ENCODE peak calls at places on chromosomes 2 and 18, in four cellular contexts. W, P, B and Q are unnamed samples.

GRCh38 chr2:101469863-101470262 is 5.0 kb downstream of the RFX8 start:
- DNase-seq in W (no peak), P (no peak), B (no peak), Q (no peak)

GRCh38 chr2:227888289-227888688 is 16.9 kb downstream of the DAW1 start:
- DNase-seq in W (peak; percentile 55), P (no peak), B (no peak), Q (no peak)

GRCh38 chr2:112836695-112837117 is at the start of gene IL1B:
- DNase-seq in W (no peak), P (peak; percentile 81), B (no peak), Q (no peak)

GRCh38 chr18:13540783-13541182 is 185.6 kb downstream of the FAM210A start:
- DNase-seq in W (no peak), P (no peak), B (no peak), Q (no peak)

GRCh38 chr2:214051585-214051984 is 359.3 kb upstream of the VWC2L start:
- DNase-seq in W (no peak), P (no peak), B (no peak), Q (no peak)

GRCh38 chr2:142935563-142936089 is 58.2 kb downstream of the KYNU start:
- DNase-seq in W (no peak), P (no peak), B (no peak), Q (no peak)

GRCh38 chr2:178193496-178193822 is 853 bp upstream of the OSBPL6 start:
- DNase-seq in W (no peak), P (peak; percentile 4), B (no peak), Q (no peak)

GRCh38 chr2:27123302-27124150 is at the start of gene ABHD1:
- DNase-seq in W (no peak), P (no peak), B (peak; percentile 85), Q (no peak)

GRCh38 chr18:6741290-6741689 is 11.8 kb downstream of the ARHGAP28 start:
- DNase-seq in W (peak; percentile 86), P (peak; percentile 100), B (no peak), Q (no peak)

GRCh38 chr18:7303751-7304370 is 73.0 kb downstream of the LRRC30 start:
- DNase-seq in W (no peak), P (no peak), B (no peak), Q (no peak)

GRCh38 chr2:134327367-134327766 is 73.5 kb downstream of the MGAT5 start:
- DNase-seq in W (no peak), P (peak; percentile 68), B (no peak), Q (no peak)

GRCh38 chr2:144944506-144945230 is 424.7 kb upstream of the ZEB2 start:
- DNase-seq in W (peak; percentile 31), P (peak; percentile 56), B (no peak), Q (no peak)

GRCh38 chr2:233832414-233832813 is 21.9 kb downstream of the HJURP start:
- DNase-seq in W (no peak), P (peak; percentile 82), B (no peak), Q (no peak)

DNA sequence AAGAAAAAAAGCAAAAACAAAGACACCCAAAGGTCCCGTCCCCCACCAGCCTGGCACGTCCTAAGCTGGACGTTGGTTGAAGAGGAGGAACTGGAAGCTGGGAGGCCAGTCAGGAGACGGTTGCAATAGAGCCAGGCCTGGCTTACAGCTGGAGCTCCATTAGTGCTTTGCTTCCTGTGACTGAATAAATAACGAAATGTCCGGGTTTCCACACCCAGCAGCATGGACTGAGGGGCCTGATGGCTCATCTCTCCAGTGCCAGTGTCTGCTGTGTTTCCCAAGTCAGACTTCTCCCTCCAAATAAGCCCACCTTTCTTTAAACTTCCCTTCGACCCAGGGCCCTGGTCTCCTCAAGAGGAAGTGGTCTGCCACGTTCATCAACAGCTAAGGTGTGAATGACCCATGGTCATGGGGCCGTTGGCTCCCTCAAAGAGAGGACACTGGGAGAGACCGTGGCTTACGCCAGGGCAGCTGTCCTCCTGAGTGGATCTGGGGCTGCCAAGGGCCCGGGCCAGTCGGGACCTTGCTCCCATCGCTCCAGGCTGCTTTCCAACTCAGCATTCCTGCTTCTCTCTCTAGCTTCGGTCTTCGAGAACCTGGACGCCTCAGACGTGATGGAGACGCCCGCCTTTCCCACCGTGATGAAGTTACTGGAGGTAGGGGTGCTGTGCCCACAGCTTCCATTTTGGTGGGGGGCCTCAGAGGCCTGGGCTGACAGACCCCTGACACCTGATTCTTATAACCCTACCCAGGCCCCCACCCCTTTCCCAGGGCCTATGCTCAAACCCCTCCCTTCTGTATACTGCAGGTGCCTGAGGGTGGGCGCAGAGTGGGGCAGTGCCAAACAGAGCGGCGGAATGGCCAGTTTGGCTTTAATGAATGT is 44.9 kb downstream of the MYO7B start:
- DNase-seq in W (no peak), P (no peak), B (peak; percentile 33), Q (no peak)
- H3K4me3 ChIP-seq in W (no peak overlapping the region), P (no peak overlapping the region), B (no peak overlapping the region), Q (no peak overlapping the region)

GRCh38 chr18:23935804-23936203 is 78.8 kb upstream of the TTC39C start:
- DNase-seq in W (no peak), P (no peak), B (no peak), Q (no peak)
- H3K23ac ChIP-seq in W (no peak overlapping the region), P (no peak overlapping the region), B (no peak overlapping the region), Q (no peak overlapping the region)

DNA sequence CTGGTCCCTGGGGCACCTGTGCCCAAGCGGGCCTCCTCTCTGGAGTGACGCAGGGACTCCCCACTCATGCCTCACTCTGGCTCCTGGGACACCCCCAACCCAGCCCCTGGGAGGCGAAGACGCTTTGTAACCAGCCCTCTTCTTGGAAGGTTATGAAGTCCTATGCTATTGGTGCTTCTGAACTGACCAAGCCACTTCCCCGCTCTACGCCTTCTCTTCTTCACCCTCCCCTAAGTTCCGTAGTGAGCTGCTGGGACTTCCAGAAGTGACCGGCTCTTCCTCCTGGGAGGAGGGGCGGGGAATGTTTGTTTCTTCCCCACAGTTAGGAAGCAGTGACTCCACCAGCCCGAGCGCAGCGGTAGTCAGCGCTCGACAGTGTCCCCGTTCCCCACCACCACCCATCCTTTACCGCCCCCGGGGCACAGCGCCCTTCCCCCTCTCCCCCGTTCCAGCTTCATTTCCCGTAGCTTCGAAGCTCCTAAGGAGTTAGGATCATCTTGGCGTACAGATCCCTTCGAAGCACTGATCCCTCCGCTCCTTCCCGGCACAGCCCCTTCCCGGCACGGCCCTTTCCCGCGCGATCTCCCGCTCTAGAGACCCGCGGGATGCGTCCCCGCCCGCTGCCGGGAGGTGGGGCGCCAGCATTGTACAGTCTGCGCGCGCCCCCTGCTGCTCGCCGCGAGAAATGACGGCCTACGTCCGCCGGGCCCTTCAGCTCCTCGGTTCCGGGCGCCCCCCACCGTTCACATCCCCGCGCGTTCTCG is 25.3 kb upstream of the NOTO start:
- DNase-seq in W (peak; percentile 87), P (peak; percentile 76), B (peak; percentile 97), Q (peak; percentile 87)
- H3K4me3 ChIP-seq in W (peak overlapping the region; percentile 37), P (peak overlapping the region; percentile 72), B (peak overlapping the region; percentile 64), Q (peak overlapping the region; percentile 52)

GRCh38 chr18:49275448-49275847 is 185.0 kb downstream of the DYM start:
- DNase-seq in W (no peak), P (no peak), B (no peak), Q (no peak)

GRCh38 chr18:49279487-49279886 is 181.0 kb downstream of the DYM start:
- DNase-seq in W (no peak), P (no peak), B (no peak), Q (no peak)

GRCh38 chr18:49276680-49277079 is 183.8 kb downstream of the DYM start:
- DNase-seq in W (no peak), P (no peak), B (no peak), Q (no peak)

GRCh38 chr18:49279041-49279440 is 181.4 kb downstream of the DYM start:
- DNase-seq in W (no peak), P (no peak), B (no peak), Q (no peak)

DNA sequence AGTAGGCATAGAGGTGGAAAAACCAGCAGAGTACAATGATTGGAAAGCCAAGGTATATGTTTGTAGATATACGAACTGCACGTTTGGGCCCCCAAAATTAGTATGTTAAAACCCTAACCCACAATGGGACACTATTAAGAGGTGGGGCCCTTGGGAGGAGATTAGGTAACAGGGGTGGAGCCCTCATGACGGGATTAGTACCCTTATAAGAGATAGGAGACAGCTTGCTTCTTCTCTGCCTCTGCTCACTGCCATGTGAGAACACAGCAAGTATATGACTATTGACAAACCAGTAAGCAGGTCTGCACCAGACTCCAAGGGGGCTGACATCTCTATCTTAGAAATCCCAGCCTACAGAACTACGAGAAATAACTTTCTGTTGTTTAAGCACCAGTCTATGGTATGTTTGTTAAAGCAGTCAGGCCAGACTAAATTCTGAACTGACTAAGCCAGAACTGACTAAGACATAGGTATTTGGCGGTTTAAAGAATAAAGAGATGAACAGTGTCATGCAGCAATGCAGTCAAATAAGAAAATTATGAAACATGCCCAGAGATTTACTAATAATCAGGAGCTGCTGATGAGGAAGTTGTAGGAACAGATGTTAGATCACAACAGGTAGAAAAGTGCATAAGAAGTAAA is 182.9 kb downstream of the DYM start:
- DNase-seq in W (no peak), P (peak; percentile 86), B (no peak), Q (no peak)
- H3K23ac ChIP-seq in W (no peak overlapping the region), P (no peak overlapping the region), B (no peak overlapping the region), Q (no peak overlapping the region)

GRCh38 chr2:3522851-3523481 is 3.6 kb upstream of the ADI1 start:
- DNase-seq in W (no peak), P (peak; percentile 61), B (no peak), Q (no peak)
- H3K4me3 ChIP-seq in W (no peak overlapping the region), P (no peak overlapping the region), B (no peak overlapping the region), Q (no peak overlapping the region)